ENCODE peak calls at places on chromosomes 13 and 19, in four cellular contexts. X is A549, W is GM12878, A is K562. J is an unnamed sample.

GRCh38 chr19:46976845-46977320 is 42.8 kb upstream of the NPAS1 start:
- DNase-seq in X (no peak), W (no peak), A (peak; percentile 65), J (peak; percentile 57)

GRCh38 chr13:84263354-84264069 is 381.2 kb upstream of the SLITRK1 start:
- DNase-seq in X (no peak), W (peak; percentile 3), A (no peak), J (no peak)

GRCh38 chr13:19153782-19154450 is 27.7 kb downstream of the TUBA3C start:
- DNase-seq in X (peak; percentile 11), W (no peak), A (peak; percentile 54), J (peak; percentile 50)

GRCh38 chr13:112757759-112758086 is 67.9 kb downstream of the ATP11A start:
- DNase-seq in X (no peak), W (no peak), A (no peak), J (no peak)

GRCh38 chr19:7292950-7293794 is 1.0 kb downstream of the INSR start:
- DNase-seq in X (no peak), W (no peak), A (peak; percentile 17), J (peak; percentile 66)

GRCh38 chr13:42396501-42396900 is 124.5 kb downstream of the AKAP11 start:
- DNase-seq in X (no peak), W (no peak), A (no peak), J (no peak)

GRCh38 chr19:51971624-51972023 is 15.0 kb downstream of the ZNF350 start:
- DNase-seq in X (peak; percentile 66), W (no peak), A (no peak), J (no peak)

GRCh38 chr19:15091918-15092753 is 10.1 kb downstream of the OR1I1 start:
- DNase-seq in X (peak; percentile 72), W (no peak), A (peak; percentile 53), J (peak; percentile 50)

GRCh38 chr19:7914099-7914498 is 531 bp upstream of the TGFBR3L start:
- DNase-seq in X (no peak), W (no peak), A (no peak), J (no peak)

GRCh38 chr13:35646061-35646774 is 169.7 kb upstream of the MAB21L1 start:
- DNase-seq in X (no peak), W (no peak), A (no peak), J (no peak)

GRCh38 chr13:30148171-30148754 is 159.1 kb downstream of the KATNAL1 start:
- DNase-seq in X (no peak), W (no peak), A (no peak), J (no peak)

GRCh38 chr19:15426485-15427349 is 7.9 kb upstream of the AKAP8L start:
- DNase-seq in X (peak; percentile 24), W (no peak), A (no peak), J (peak; percentile 63)

GRCh38 chr19:37303591-37304171 is 67.2 kb upstream of the ZNF527 start:
- DNase-seq in X (no peak), W (no peak), A (no peak), J (peak; percentile 26)

GRCh38 chr19:55481148-55482127 is 3.5 kb upstream of the NAT14 start:
- DNase-seq in X (no peak), W (no peak), A (no peak), J (no peak)

GRCh38 chr19:55673889-55674288 is 1.1 kb upstream of the EPN1 start:
- DNase-seq in X (no peak), W (no peak), A (peak; percentile 70), J (no peak)

GRCh38 chr13:19618925-19619324 is 14.5 kb upstream of the MPHOSPH8 start:
- DNase-seq in X (peak; percentile 36), W (no peak), A (peak; percentile 30), J (peak; percentile 49)

GRCh38 chr13:77752512-77753069 is 55.1 kb downstream of the SLAIN1 start:
- DNase-seq in X (no peak), W (no peak), A (no peak), J (no peak)

GRCh38 chr13:26266311-26266710 is 12.4 kb downstream of the CDK8 start:
- DNase-seq in X (no peak), W (no peak), A (no peak), J (no peak)

GRCh38 chr19:53870485-53870844 is 2.8 kb downstream of the MYADM start:
- DNase-seq in X (peak; percentile 54), W (no peak), A (no peak), J (no peak)

GRCh38 chr13:31887311-31887710 is 144.3 kb upstream of the FRY start:
- DNase-seq in X (no peak), W (no peak), A (no peak), J (no peak)

GRCh38 chr13:94014461-94014860 is 465.0 kb downstream of the DCT start:
- DNase-seq in X (no peak), W (no peak), A (no peak), J (no peak)

GRCh38 chr19:15025237-15025636 is 24.0 kb upstream of the CASP14 start:
- DNase-seq in X (peak; percentile 23), W (no peak), A (peak; percentile 22), J (peak; percentile 33)

GRCh38 chr19:30743702-30744101 is 371.5 kb downstream of the ZNF536 start:
- DNase-seq in X (no peak), W (no peak), A (no peak), J (no peak)

GRCh38 chr13:49303533-49304252 is 56.0 kb downstream of the CDADC1 start:
- DNase-seq in X (no peak), W (no peak), A (no peak), J (no peak)

GRCh38 chr19:15448778-15449619 is 757 bp downstream of the WIZ start:
- DNase-seq in X (peak; percentile 52), W (no peak), A (peak; percentile 56), J (peak; percentile 60)

GRCh38 chr19:11200015-11200574 is 2.8 kb upstream of the KANK2 start:
- DNase-seq in X (no peak), W (no peak), A (no peak), J (no peak)

GRCh38 chr19:8663920-8664670 is 33.7 kb downstream of the NFILZ start:
- DNase-seq in X (no peak), W (no peak), A (peak; percentile 44), J (no peak)

GRCh38 chr13:92626274-92626673 is 600.3 kb upstream of the GPC6 start:
- DNase-seq in X (no peak), W (no peak), A (no peak), J (no peak)

GRCh38 chr19:19134687-19135158 is 3.6 kb downstream of the TMEM161A start:
- DNase-seq in X (no peak), W (no peak), A (peak; percentile 87), J (peak; percentile 32)

GRCh38 chr19:57308514-57308913 is 11.8 kb upstream of the ZNF543 start:
- DNase-seq in X (no peak), W (no peak), A (no peak), J (no peak)

GRCh38 chr13:44063881-44064280 is 184.2 kb downstream of the LACC1 start:
- DNase-seq in X (no peak), W (no peak), A (no peak), J (no peak)

GRCh38 chr13:28613562-28613961 is 45.4 kb upstream of the POMP start:
- DNase-seq in X (no peak), W (no peak), A (no peak), J (no peak)

GRCh38 chr19:10107254-10107653 is 1.1 kb downstream of the PPAN start:
- DNase-seq in X (no peak), W (no peak), A (peak; percentile 35), J (no peak)

GRCh38 chr19:10105241-10106099 is 692 bp upstream of the PPAN start:
- DNase-seq in X (no peak), W (peak; percentile 82), A (peak; percentile 11), J (no peak)

GRCh38 chr19:10106100-10106936 is at the start of gene PPAN:
- DNase-seq in X (peak; percentile 97), W (peak; percentile 93), A (peak; percentile 95), J (peak; percentile 100)

GRCh38 chr19:10109528-10109927 is 2.0 kb upstream of the P2RY11 start:
- DNase-seq in X (no peak), W (no peak), A (peak; percentile 8), J (no peak)

DNA sequence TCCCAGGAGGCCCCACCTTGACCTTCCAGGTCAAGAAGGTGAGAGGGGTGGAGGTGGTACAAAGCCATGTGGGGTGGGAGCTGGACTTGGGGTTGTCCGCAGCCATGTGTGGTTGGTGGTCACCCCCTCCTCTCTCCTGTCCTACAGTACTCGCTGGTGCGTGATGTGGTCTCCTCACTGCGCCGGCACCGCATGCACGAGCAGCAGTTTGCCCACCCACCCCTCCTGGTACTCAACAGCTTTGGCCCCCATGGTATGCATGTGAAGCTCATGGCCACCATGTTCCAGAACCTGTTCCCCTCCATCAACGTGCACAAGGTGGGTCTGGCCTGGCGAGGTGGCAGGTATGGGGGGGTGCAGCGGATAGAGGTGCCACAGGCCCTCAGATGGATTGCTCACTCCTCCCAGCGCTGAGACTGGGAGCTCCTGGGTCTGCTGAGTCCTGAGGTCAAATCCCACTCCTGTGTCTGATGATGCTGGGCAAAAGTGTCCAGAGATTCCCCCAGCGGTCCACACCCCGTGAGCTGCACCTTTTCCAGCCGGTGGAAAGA is 1.7 kb downstream of the PPAN start:
- DNase-seq in X (no peak), W (no peak), A (peak; percentile 19), J (no peak)
- TF ChIP-seq CHD2 in X (no peak), W (no peak), A (no peak), J (no peak)

DNA sequence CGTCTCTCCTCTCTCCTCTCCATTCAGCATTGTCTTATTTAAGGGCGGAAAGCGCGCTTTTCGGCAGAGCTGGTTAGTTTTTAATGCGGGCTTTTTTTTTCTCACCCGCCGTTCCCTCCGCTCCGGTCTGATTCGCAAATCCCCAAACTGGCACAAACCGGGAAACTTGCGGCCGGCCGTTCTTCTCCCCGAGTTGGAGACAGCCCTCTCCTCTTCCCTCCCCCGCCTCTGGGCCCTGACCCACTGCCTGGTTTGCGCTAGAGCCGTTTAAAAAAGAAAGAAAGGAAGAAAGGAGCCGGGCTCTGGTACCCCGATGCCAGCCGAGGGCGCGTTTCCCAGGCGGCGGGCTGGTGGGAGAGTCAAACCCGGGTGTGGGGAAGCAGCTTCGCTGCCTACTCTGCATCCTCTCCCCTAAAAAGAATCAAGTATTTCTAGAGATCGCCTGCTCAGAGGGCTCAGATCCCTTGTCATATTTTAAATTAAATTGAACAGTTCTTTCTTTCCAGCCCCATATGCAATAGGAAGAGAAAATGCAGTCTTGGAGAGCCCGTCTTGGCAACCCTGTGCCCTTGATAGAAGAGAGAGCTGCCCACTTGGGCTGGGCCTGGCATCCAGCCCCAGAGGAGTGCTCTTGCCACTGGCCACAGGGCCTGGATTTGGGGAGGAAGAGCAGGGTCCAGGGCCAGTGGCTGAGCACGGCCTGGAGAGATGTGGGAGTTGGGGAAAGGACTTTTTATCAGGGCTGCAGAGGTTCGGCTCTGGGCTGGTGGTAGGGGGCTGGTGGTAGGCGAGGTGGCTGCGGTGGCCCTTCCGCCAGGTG is 19.0 kb downstream of the NFIX start:
- DNase-seq in X (no peak), W (no peak), A (no peak), J (no peak)
- TF ChIP-seq RCOR1 in X (no peak), W (no peak), A (no peak), J (no peak)

DNA sequence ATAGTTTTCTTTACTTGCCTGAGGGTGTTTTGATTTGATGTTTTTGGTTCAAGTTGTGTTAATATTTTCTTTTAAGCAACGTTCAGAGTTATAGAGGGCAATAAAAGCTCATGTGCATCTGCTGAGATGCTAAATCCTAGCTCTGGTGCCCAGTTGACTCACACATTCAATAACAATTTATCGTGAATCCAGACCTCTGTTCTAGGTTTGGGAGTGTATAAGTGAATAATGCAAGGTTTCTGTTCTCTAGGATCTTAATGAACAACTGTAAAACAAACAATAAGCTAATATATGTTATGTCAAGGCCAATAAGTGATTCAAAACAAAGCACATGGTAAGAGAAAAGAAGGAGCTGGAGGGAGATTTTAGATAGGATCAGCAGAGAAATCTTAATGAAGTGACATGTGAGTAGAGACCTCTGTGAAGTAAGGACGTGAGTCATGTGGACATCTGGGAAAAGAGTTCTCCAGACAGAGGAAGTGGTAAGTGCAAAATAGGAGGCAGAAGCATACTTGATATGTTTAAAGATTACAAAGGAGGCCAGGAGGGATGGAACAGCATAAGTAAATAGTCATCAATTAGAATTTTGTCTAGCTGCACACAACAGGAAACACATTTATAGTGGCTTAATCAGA is 278.4 kb upstream of the HTR2A start:
- DNase-seq in X (no peak), W (no peak), A (no peak), J (no peak)
- TF ChIP-seq CHD2 in X (no peak), W (no peak), A (no peak), J (no peak)

GRCh38 chr19:39182174-39182505 is 14.6 kb upstream of the NCCRP1 start:
- DNase-seq in X (no peak), W (no peak), A (no peak), J (no peak)
- TF ChIP-seq RCOR1 in X (no peak), W (no peak), A (no peak), J (no peak)

J was measured in SK-N-SH.